ENCODE peak calls at places on chromosomes 12 and 14, in eight cellular contexts. One of them, this sample, is unnamed.

GRCh38 chr12:98352835-98353234 is 162.6 kb upstream of the TMPO start:
- DNase-seq in body of pancreas: no peak
- DNase-seq in A549: peak
- DNase-seq in uterus: no peak
- DNase-seq in ovary: no peak
- DNase-seq in right lobe of liver: no peak
- DNase-seq in sigmoid colon: no peak
- DNase-seq in tibial nerve: no peak
- DNase-seq in this sample: no peak

GRCh38 chr14:95043732-95044462 is 113.4 kb downstream of the DICER1 start:
- DNase-seq in body of pancreas: no peak
- DNase-seq in A549: no peak
- DNase-seq in uterus: peak
- DNase-seq in ovary: no peak
- DNase-seq in right lobe of liver: no peak
- DNase-seq in sigmoid colon: peak
- DNase-seq in tibial nerve: no peak
- DNase-seq in this sample: no peak

GRCh38 chr14:96162741-96163140 is 41.9 kb upstream of the BDKRB2 start:
- DNase-seq in body of pancreas: no peak
- DNase-seq in A549: no peak
- DNase-seq in uterus: no peak
- DNase-seq in ovary: no peak
- DNase-seq in right lobe of liver: no peak
- DNase-seq in sigmoid colon: peak
- DNase-seq in tibial nerve: no peak
- DNase-seq in this sample: no peak

GRCh38 chr12:95918194-95918993 is 24.0 kb downstream of the CCDC38 start:
- DNase-seq in body of pancreas: peak
- DNase-seq in A549: peak
- DNase-seq in uterus: no peak
- DNase-seq in ovary: no peak
- DNase-seq in right lobe of liver: no peak
- DNase-seq in sigmoid colon: no peak
- DNase-seq in tibial nerve: peak
- DNase-seq in this sample: peak

GRCh38 chr12:75556306-75556899 is 45.0 kb upstream of the KRR1 start:
- DNase-seq in body of pancreas: no peak
- DNase-seq in A549: peak
- DNase-seq in uterus: no peak
- DNase-seq in ovary: no peak
- DNase-seq in right lobe of liver: no peak
- DNase-seq in sigmoid colon: no peak
- DNase-seq in tibial nerve: no peak
- DNase-seq in this sample: no peak

GRCh38 chr12:48023386-48023785 is 19.1 kb upstream of the COL2A1 start:
- DNase-seq in body of pancreas: no peak
- DNase-seq in A549: no peak
- DNase-seq in uterus: no peak
- DNase-seq in ovary: no peak
- DNase-seq in right lobe of liver: no peak
- DNase-seq in sigmoid colon: no peak
- DNase-seq in tibial nerve: no peak
- DNase-seq in this sample: peak

GRCh38 chr14:89674906-89675305 is 257.9 kb upstream of the FOXN3 start:
- DNase-seq in body of pancreas: no peak
- DNase-seq in A549: no peak
- DNase-seq in uterus: no peak
- DNase-seq in ovary: no peak
- DNase-seq in right lobe of liver: no peak
- DNase-seq in sigmoid colon: no peak
- DNase-seq in tibial nerve: no peak
- DNase-seq in this sample: no peak

GRCh38 chr12:57238854-57239554 is 9.5 kb downstream of the SHMT2 start:
- DNase-seq in body of pancreas: peak
- DNase-seq in A549: peak
- DNase-seq in uterus: peak
- DNase-seq in ovary: peak
- DNase-seq in right lobe of liver: peak
- DNase-seq in sigmoid colon: peak
- DNase-seq in tibial nerve: peak
- DNase-seq in this sample: peak

GRCh38 chr14:36363704-36364103 is 43.3 kb upstream of the MBIP start:
- DNase-seq in body of pancreas: no peak
- DNase-seq in A549: no peak
- DNase-seq in uterus: no peak
- DNase-seq in ovary: no peak
- DNase-seq in right lobe of liver: no peak
- DNase-seq in sigmoid colon: no peak
- DNase-seq in tibial nerve: no peak
- DNase-seq in this sample: no peak

GRCh38 chr12:74292351-74293194 is 245.1 kb upstream of the ATXN7L3B start:
- DNase-seq in body of pancreas: no peak
- DNase-seq in A549: no peak
- DNase-seq in uterus: no peak
- DNase-seq in ovary: no peak
- DNase-seq in right lobe of liver: no peak
- DNase-seq in sigmoid colon: no peak
- DNase-seq in tibial nerve: no peak
- DNase-seq in this sample: no peak
- TF ChIP-seq POLR2A in body of pancreas: no peak
- TF ChIP-seq POLR2A in A549: no peak
- TF ChIP-seq POLR2A in uterus: no peak
- TF ChIP-seq POLR2A in ovary: no peak
- TF ChIP-seq POLR2A in right lobe of liver: no peak
- TF ChIP-seq POLR2A in sigmoid colon: no peak
- TF ChIP-seq POLR2A in tibial nerve: no peak
- TF ChIP-seq POLR2A in this sample: no peak

GRCh38 chr12:117189725-117190209 is 503 bp downstream of the FBXO21 start:
- DNase-seq in body of pancreas: peak
- DNase-seq in A549: peak
- DNase-seq in uterus: peak
- DNase-seq in ovary: peak
- DNase-seq in right lobe of liver: peak
- DNase-seq in sigmoid colon: peak
- DNase-seq in tibial nerve: peak
- DNase-seq in this sample: no peak
- H3K27ac ChIP-seq in body of pancreas: peak
- H3K27ac ChIP-seq in A549: peak
- H3K27ac ChIP-seq in uterus: peak
- H3K27ac ChIP-seq in ovary: peak
- H3K27ac ChIP-seq in right lobe of liver: peak
- H3K27ac ChIP-seq in sigmoid colon: peak
- H3K27ac ChIP-seq in tibial nerve: peak
- H3K27ac ChIP-seq in this sample: peak

DNA sequence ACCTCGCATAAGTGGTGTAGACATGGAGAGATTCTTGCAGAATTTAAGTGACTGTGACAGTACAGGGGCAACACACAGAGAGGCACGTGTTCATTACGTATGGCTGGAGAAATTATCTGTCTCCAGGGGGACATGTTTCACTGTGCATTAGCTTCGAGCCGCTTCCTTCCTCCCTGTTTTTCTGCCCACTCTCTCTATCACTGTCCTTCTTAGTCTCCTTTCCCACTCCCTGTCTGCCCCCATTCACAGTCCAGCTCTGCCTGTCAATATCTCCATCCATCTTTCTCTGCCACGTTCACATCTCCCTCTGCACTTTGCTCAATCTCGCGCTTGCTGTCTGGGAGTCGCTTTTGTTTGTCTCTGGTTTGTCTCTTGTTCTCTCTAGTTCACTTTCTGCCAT is 11.5 kb upstream of the C14orf93 start:
- DNase-seq in body of pancreas: no peak
- DNase-seq in A549: no peak
- DNase-seq in uterus: no peak
- DNase-seq in ovary: no peak
- DNase-seq in right lobe of liver: no peak
- DNase-seq in sigmoid colon: no peak
- DNase-seq in tibial nerve: no peak
- DNase-seq in this sample: no peak
- TF ChIP-seq POLR2A in body of pancreas: no peak
- TF ChIP-seq POLR2A in A549: no peak
- TF ChIP-seq POLR2A in uterus: no peak
- TF ChIP-seq POLR2A in ovary: no peak
- TF ChIP-seq POLR2A in right lobe of liver: no peak
- TF ChIP-seq POLR2A in sigmoid colon: no peak
- TF ChIP-seq POLR2A in tibial nerve: no peak
- TF ChIP-seq POLR2A in this sample: no peak

GRCh38 chr12:13386269-13387039 is 189.9 kb downstream of the EMP1 start:
- DNase-seq in body of pancreas: no peak
- DNase-seq in A549: no peak
- DNase-seq in uterus: no peak
- DNase-seq in ovary: no peak
- DNase-seq in right lobe of liver: no peak
- DNase-seq in sigmoid colon: no peak
- DNase-seq in tibial nerve: no peak
- DNase-seq in this sample: no peak

GRCh38 chr12:13390381-13390856 is 193.9 kb downstream of the EMP1 start:
- DNase-seq in body of pancreas: peak
- DNase-seq in A549: peak
- DNase-seq in uterus: peak
- DNase-seq in ovary: peak
- DNase-seq in right lobe of liver: peak
- DNase-seq in sigmoid colon: peak
- DNase-seq in tibial nerve: peak
- DNase-seq in this sample: peak

GRCh38 chr12:13387074-13387473 is 190.5 kb downstream of the EMP1 start:
- DNase-seq in body of pancreas: no peak
- DNase-seq in A549: no peak
- DNase-seq in uterus: no peak
- DNase-seq in ovary: no peak
- DNase-seq in right lobe of liver: no peak
- DNase-seq in sigmoid colon: no peak
- DNase-seq in tibial nerve: no peak
- DNase-seq in this sample: no peak

GRCh38 chr12:13390921-13391320 is 194.4 kb downstream of the EMP1 start:
- DNase-seq in body of pancreas: no peak
- DNase-seq in A549: no peak
- DNase-seq in uterus: no peak
- DNase-seq in ovary: no peak
- DNase-seq in right lobe of liver: no peak
- DNase-seq in sigmoid colon: no peak
- DNase-seq in tibial nerve: no peak
- DNase-seq in this sample: no peak
- H3K27ac ChIP-seq in body of pancreas: no peak
- H3K27ac ChIP-seq in A549: peak
- H3K27ac ChIP-seq in uterus: no peak
- H3K27ac ChIP-seq in ovary: no peak
- H3K27ac ChIP-seq in right lobe of liver: peak
- H3K27ac ChIP-seq in sigmoid colon: peak
- H3K27ac ChIP-seq in tibial nerve: no peak
- H3K27ac ChIP-seq in this sample: no peak

GRCh38 chr14:37571391-37571790 is 23.7 kb downstream of the FOXA1 start:
- DNase-seq in body of pancreas: no peak
- DNase-seq in A549: no peak
- DNase-seq in uterus: no peak
- DNase-seq in ovary: no peak
- DNase-seq in right lobe of liver: no peak
- DNase-seq in sigmoid colon: no peak
- DNase-seq in tibial nerve: no peak
- DNase-seq in this sample: no peak

GRCh38 chr14:37563189-37563588 is 31.9 kb downstream of the FOXA1 start:
- DNase-seq in body of pancreas: no peak
- DNase-seq in A549: no peak
- DNase-seq in uterus: no peak
- DNase-seq in ovary: no peak
- DNase-seq in right lobe of liver: no peak
- DNase-seq in sigmoid colon: no peak
- DNase-seq in tibial nerve: no peak
- DNase-seq in this sample: no peak

GRCh38 chr14:37569729-37570128 is 25.3 kb downstream of the FOXA1 start:
- DNase-seq in body of pancreas: no peak
- DNase-seq in A549: no peak
- DNase-seq in uterus: no peak
- DNase-seq in ovary: no peak
- DNase-seq in right lobe of liver: no peak
- DNase-seq in sigmoid colon: no peak
- DNase-seq in tibial nerve: no peak
- DNase-seq in this sample: no peak

GRCh38 chr14:37565550-37565949 is 29.5 kb downstream of the FOXA1 start:
- DNase-seq in body of pancreas: no peak
- DNase-seq in A549: no peak
- DNase-seq in uterus: no peak
- DNase-seq in ovary: no peak
- DNase-seq in right lobe of liver: no peak
- DNase-seq in sigmoid colon: no peak
- DNase-seq in tibial nerve: no peak
- DNase-seq in this sample: no peak

DNA sequence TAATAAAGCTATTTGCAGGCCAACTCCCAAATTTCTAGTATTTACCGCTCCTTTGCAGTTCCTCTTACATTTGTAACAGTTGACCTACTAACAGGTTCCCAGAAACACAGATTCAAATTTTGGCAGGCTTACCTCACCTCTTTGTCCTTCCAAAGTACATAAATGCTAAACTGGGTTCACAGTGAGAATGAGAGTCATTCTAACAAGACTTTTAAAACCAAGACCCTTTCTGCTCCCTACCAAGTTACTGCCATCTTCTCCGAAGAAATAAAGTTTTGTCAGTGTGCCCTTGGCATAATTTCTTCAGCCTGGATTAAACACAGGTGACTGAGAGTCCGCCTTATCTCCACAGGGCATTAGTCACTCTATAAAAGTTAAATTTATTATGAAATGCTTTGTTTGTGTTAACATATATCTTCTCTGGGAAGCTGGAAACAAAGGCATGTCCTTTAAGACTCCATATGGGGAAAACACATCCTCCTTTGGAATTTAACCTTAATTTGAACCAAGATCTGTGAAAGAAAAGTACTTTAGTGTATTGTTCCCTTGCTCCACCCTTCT is 28.2 kb downstream of the FOXA1 start:
- DNase-seq in body of pancreas: no peak
- DNase-seq in A549: peak
- DNase-seq in uterus: no peak
- DNase-seq in ovary: no peak
- DNase-seq in right lobe of liver: no peak
- DNase-seq in sigmoid colon: no peak
- DNase-seq in tibial nerve: no peak
- DNase-seq in this sample: no peak
- TF ChIP-seq POLR2A in body of pancreas: no peak
- TF ChIP-seq POLR2A in A549: no peak
- TF ChIP-seq POLR2A in uterus: no peak
- TF ChIP-seq POLR2A in ovary: no peak
- TF ChIP-seq POLR2A in right lobe of liver: no peak
- TF ChIP-seq POLR2A in sigmoid colon: no peak
- TF ChIP-seq POLR2A in tibial nerve: no peak
- TF ChIP-seq POLR2A in this sample: no peak

GRCh38 chr14:61406198-61406597 is 84.8 kb downstream of the PRKCH start:
- DNase-seq in body of pancreas: no peak
- DNase-seq in A549: no peak
- DNase-seq in uterus: no peak
- DNase-seq in ovary: no peak
- DNase-seq in right lobe of liver: no peak
- DNase-seq in sigmoid colon: no peak
- DNase-seq in tibial nerve: no peak
- DNase-seq in this sample: no peak
- H3K27ac ChIP-seq in body of pancreas: no peak
- H3K27ac ChIP-seq in A549: no peak
- H3K27ac ChIP-seq in uterus: no peak
- H3K27ac ChIP-seq in ovary: no peak
- H3K27ac ChIP-seq in right lobe of liver: no peak
- H3K27ac ChIP-seq in sigmoid colon: no peak
- H3K27ac ChIP-seq in tibial nerve: no peak
- H3K27ac ChIP-seq in this sample: no peak